ENCODE peak calls at places on chromosomes 3 and 15, in nine cellular contexts. I is C1 segment of cervical spinal cord, L is Calu3, M is astrocyte, C is KBM-7, W is NCI-H69, H is GM04503, J is kidney tubule cell, O is psoas muscle. N is an unnamed sample.

GRCh38 chr15:60781211-60781713 is 302.3 kb upstream of the ICE2 start:
- DNase-seq in I (peak; percentile 42), L (no peak), M (no peak), C (no peak), W (no peak), H (no peak), J (no peak), O (no peak), N (no peak)

GRCh38 chr15:39204031-39204430 is 376.8 kb upstream of the THBS1 start:
- DNase-seq in I (no peak), L (no peak), M (no peak), C (no peak), W (no peak), H (no peak), J (no peak), O (no peak), N (no peak)

GRCh38 chr3:12741205-12741604 is 17.9 kb downstream of the TMEM40 start:
- DNase-seq in I (no peak), L (no peak), M (no peak), C (no peak), W (no peak), H (no peak), J (no peak), O (no peak), N (no peak)

GRCh38 chr3:133857767-133858166 is 37.9 kb downstream of the RAB6B start:
- DNase-seq in I (no peak), L (no peak), M (no peak), C (peak; percentile 84), W (no peak), H (no peak), J (no peak), O (no peak), N (no peak)

GRCh38 chr15:78353093-78353492 is 12.9 kb downstream of the CRABP1 start:
- DNase-seq in I (no peak), L (no peak), M (no peak), C (peak; percentile 46), W (no peak), H (no peak), J (no peak), O (no peak), N (peak; percentile 89)

GRCh38 chr3:129375099-129375498 is 53.3 kb downstream of the EFCAB12 start:
- DNase-seq in I (no peak), L (no peak), M (no peak), C (no peak), W (no peak), H (no peak), J (no peak), O (no peak), N (no peak)

GRCh38 chr3:134471521-134472193 is 14.1 kb downstream of the ANAPC13 start:
- DNase-seq in I (no peak), L (peak; percentile 51), M (peak; percentile 74), C (no peak), W (no peak), H (no peak), J (peak; percentile 52), O (no peak), N (no peak)

GRCh38 chr15:48825075-48825474 is 14.2 kb upstream of the CEP152 start:
- DNase-seq in I (no peak), L (no peak), M (no peak), C (no peak), W (no peak), H (no peak), J (no peak), O (no peak), N (no peak)

GRCh38 chr15:73325191-73325980 is 43.4 kb downstream of the HCN4 start:
- DNase-seq in I (no peak), L (peak; percentile 35), M (no peak), C (peak; percentile 36), W (peak; percentile 9), H (no peak), J (peak; percentile 42), O (peak; percentile 47), N (no peak)

GRCh38 chr3:188397766-188398705 is 244.1 kb downstream of the LPP start:
- DNase-seq in I (no peak), L (no peak), M (no peak), C (no peak), W (no peak), H (no peak), J (no peak), O (no peak), N (no peak)

GRCh38 chr3:4748701-4749378 is 230.4 kb upstream of the BHLHE40 start:
- DNase-seq in I (no peak), L (no peak), M (no peak), C (no peak), W (no peak), H (no peak), J (peak; percentile 33), O (no peak), N (no peak)

GRCh38 chr3:196793224-196793623 is 53.6 kb downstream of the PAK2 start:
- DNase-seq in I (no peak), L (peak; percentile 61), M (peak; percentile 99), C (no peak), W (no peak), H (no peak), J (peak; percentile 92), O (no peak), N (no peak)

GRCh38 chr15:45648521-45649200 is 13.8 kb downstream of the SQOR start:
- DNase-seq in I (no peak), L (peak; percentile 61), M (peak; percentile 61), C (no peak), W (peak; percentile 57), H (no peak), J (peak; percentile 95), O (peak; percentile 67), N (no peak)

GRCh38 chr3:151067158-151067557 is 18.3 kb upstream of the MED12L start:
- DNase-seq in I (no peak), L (peak; percentile 39), M (no peak), C (peak; percentile 59), W (peak; percentile 28), H (no peak), J (no peak), O (no peak), N (peak; percentile 10)

GRCh38 chr3:4351164-4351855 is 48.1 kb downstream of the SETMAR start:
- DNase-seq in I (no peak), L (no peak), M (peak; percentile 65), C (no peak), W (no peak), H (no peak), J (no peak), O (no peak), N (no peak)